ENCODE peak calls at places on chromosomes 6 and 20, in seven cellular contexts. M is HCT116, O is stomach, J is Peyer's patch, Q is heart right ventricle, Y is fibroblast of lung, L is coronary artery. S is an unnamed sample.

GRCh38 chr20:63333241-63333836 is 27.8 kb downstream of the CHRNA4 start:
- DNase-seq in M (no peak), O (no peak), Q (no peak), L (no peak), J (no peak), Y (no peak), S (no peak)

GRCh38 chr20:41468994-41469600 is 102.5 kb upstream of the EMILIN3 start:
- DNase-seq in J (no peak), Y (no peak), O (no peak), Q (peak), M (no peak), L (no peak), S (no peak)

GRCh38 chr6:44310241-44310640 is 2.9 kb downstream of the AARS2 start:
- DNase-seq in Y (no peak), O (no peak), M (no peak), Q (no peak), J (no peak), L (no peak), S (no peak)

GRCh38 chr6:147666254-147666653 is 157.8 kb downstream of the SAMD5 start:
- DNase-seq in M (no peak), L (no peak), O (no peak), Q (no peak), J (no peak), Y (no peak), S (no peak)

GRCh38 chr20:51388227-51388626 is 154.3 kb downstream of the NFATC2 start:
- DNase-seq in M (no peak), Y (no peak), J (no peak), Q (no peak), O (no peak), L (no peak), S (no peak)

GRCh38 chr20:63811491-63811875 is 19.6 kb downstream of the ZBTB46 start:
- DNase-seq in O (no peak), Q (no peak), Y (no peak), J (no peak), M (no peak), L (no peak), S (no peak)

GRCh38 chr6:52209672-52210626 is 23.8 kb downstream of the IL17A start:
- DNase-seq in J (no peak), Y (no peak), O (no peak), Q (no peak), M (no peak), L (no peak), S (no peak)

GRCh38 chr20:63226020-63226943 is 9.4 kb upstream of the BIRC7 start:
- DNase-seq in J (no peak), Q (no peak), L (no peak), O (no peak), M (no peak), Y (no peak), S (no peak)

GRCh38 chr20:50008007-50008406 is 25.2 kb downstream of the SNAI1 start:
- DNase-seq in O (no peak), L (no peak), Y (no peak), J (no peak), Q (no peak), M (no peak), S (no peak)

GRCh38 chr20:17835240-17835940 is 133.2 kb downstream of the SNX5 start:
- DNase-seq in Q (peak), J (no peak), O (no peak), Y (peak), M (peak), L (peak), S (no peak)

GRCh38 chr6:110944681-110945151 is 13.8 kb upstream of the GTF3C6 start:
- DNase-seq in Q (no peak), L (no peak), J (no peak), O (no peak), Y (peak), M (peak), S (no peak)

GRCh38 chr20:10639051-10639761 is 34.6 kb downstream of the JAG1 start:
- DNase-seq in M (no peak), O (no peak), Q (no peak), J (no peak), Y (peak), L (peak), S (no peak)
- H3K4me3 ChIP-seq in M (no peak), O (no peak), Q (no peak), J (no peak), Y (no peak), L (peak), S (no peak)

GRCh38 chr6:122144229-122144628 is 255.2 kb upstream of the HSF2 start:
- DNase-seq in J (no peak), L (no peak), O (no peak), M (no peak), Q (no peak), Y (no peak), S (no peak)
- TF ChIP-seq CTCF in J (no peak), L (no peak), O (no peak), M (no peak), Q (no peak), Y (no peak), S (no peak)

GRCh38 chr6:144264270-144265060 is 20.7 kb upstream of the UTRN start:
- DNase-seq in Y (peak), M (peak), Q (no peak), L (no peak), O (no peak), J (no peak), S (no peak)
- H3K27ac ChIP-seq in Y (peak), M (peak), Q (peak), L (peak), O (no peak), J (no peak), S (no peak)

GRCh38 chr6:163412345-163412744 is 2.2 kb upstream of the QKI start:
- DNase-seq in O (no peak), L (no peak), M (no peak), Q (no peak), Y (no peak), J (no peak), S (no peak)
- H3K4me3 ChIP-seq in O (peak), L (peak), M (no peak), Q (peak), Y (peak), J (peak), S (peak)

S was measured in WERI-Rb-1.